ENCODE peak calls at places on chromosomes 6 and 20, in five cellular contexts. B, I, W, G and V are unnamed samples. For H3K9me3, the result is how much of the 10 kb centered on the place peaks cover.

GRCh38 chr6:5401845-5402738 is 140.8 kb downstream of the FARS2 start:
- DNase-seq in B (no peak), I (no peak), W (peak), G (peak), V (no peak)

GRCh38 chr20:17505664-17506517 is 25.3 kb downstream of the BFSP1 start:
- DNase-seq in B (no peak), I (no peak), W (peak), G (no peak), V (no peak)

GRCh38 chr6:22079788-22080187 is 217.0 kb downstream of the PRL start:
- DNase-seq in B (no peak), I (no peak), W (peak), G (no peak), V (no peak)

GRCh38 chr6:35058041-35058675 is 83.0 kb downstream of the TCP11 start:
- DNase-seq in B (no peak), I (no peak), W (no peak), G (no peak), V (no peak)

GRCh38 chr6:169239181-169239580 is 14.5 kb downstream of the THBS2 start:
- DNase-seq in B (no peak), I (no peak), W (no peak), G (no peak), V (no peak)

GRCh38 chr20:38050691-38051090 is 17.1 kb downstream of the RPRD1B start:
- DNase-seq in B (no peak), I (no peak), W (peak), G (no peak), V (no peak)

GRCh38 chr20:17798601-17799000 is 98.8 kb downstream of the BANF2 start:
- DNase-seq in B (no peak), I (no peak), W (no peak), G (no peak), V (no peak)

GRCh38 chr20:63085087-63085861 is 78.5 kb upstream of the BHLHE23 start:
- DNase-seq in B (no peak), I (no peak), W (no peak), G (no peak), V (peak)

GRCh38 chr20:45611054-45611453 is 18.5 kb upstream of the WFDC10A start:
- DNase-seq in B (no peak), I (no peak), W (peak), G (peak), V (no peak)

GRCh38 chr6:6851059-6851658 is 256.6 kb upstream of the RREB1 start:
- DNase-seq in B (no peak), I (peak), W (peak), G (peak), V (peak)

GRCh38 chr6:105896052-105896820 is 189.9 kb upstream of the PRDM1 start:
- DNase-seq in B (no peak), I (peak), W (peak), G (no peak), V (no peak)

GRCh38 chr20:44593721-44594120 is 11.3 kb downstream of the PKIG start:
- DNase-seq in B (no peak), I (no peak), W (no peak), G (no peak), V (no peak)

GRCh38 chr6:21754891-21755290 is 161.3 kb downstream of the SOX4 start:
- DNase-seq in B (no peak), I (no peak), W (peak), G (peak), V (no peak)

GRCh38 chr6:158607411-158608170 is 37.0 kb downstream of the DYNLT1 start:
- DNase-seq in B (no peak), I (no peak), W (peak), G (no peak), V (no peak)

GRCh38 chr20:47875302-47876025 is 90.2 kb upstream of the SULF2 start:
- DNase-seq in B (no peak), I (no peak), W (no peak), G (no peak), V (no peak)

GRCh38 chr20:13008761-13009681 is at the start of gene SPTLC3:
- DNase-seq in B (peak), I (peak), W (peak), G (no peak), V (peak)

GRCh38 chr20:13412806-13413445 is 191.9 kb downstream of the ISM1 start:
- DNase-seq in B (no peak), I (no peak), W (peak), G (no peak), V (no peak)

GRCh38 chr6:125834347-125834746 is 43.6 kb downstream of the NCOA7 start:
- DNase-seq in B (no peak), I (no peak), W (no peak), G (no peak), V (no peak)

GRCh38 chr6:6328451-6328850 is 8.0 kb upstream of the F13A1 start:
- DNase-seq in B (no peak), I (no peak), W (no peak), G (no peak), V (no peak)

GRCh38 chr6:163226836-163227485 is 187.6 kb upstream of the QKI start:
- DNase-seq in B (no peak), I (no peak), W (no peak), G (no peak), V (no peak)

GRCh38 chr6:53639520-53639919 is 26.0 kb downstream of the KLHL31 start:
- DNase-seq in B (no peak), I (no peak), W (no peak), G (no peak), V (no peak)

GRCh38 chr20:61271273-61272221 is 19.5 kb downstream of the CDH4 start:
- DNase-seq in B (no peak), I (no peak), W (no peak), G (no peak), V (no peak)

GRCh38 chr6:90038951-90039653 is 144.8 kb downstream of the GJA10 start:
- DNase-seq in B (no peak), I (peak), W (peak), G (no peak), V (no peak)

GRCh38 chr20:10848810-10849370 is 175.1 kb upstream of the JAG1 start:
- DNase-seq in B (peak), I (peak), W (peak), G (peak), V (no peak)

GRCh38 chr6:121235386-121235785 is 98.9 kb downstream of the TBC1D32 start:
- DNase-seq in B (no peak), I (no peak), W (no peak), G (no peak), V (no peak)

GRCh38 chr6:72410769-72411168 is 211.1 kb upstream of the KCNQ5 start:
- DNase-seq in B (no peak), I (no peak), W (no peak), G (no peak), V (no peak)

GRCh38 chr6:100426689-100427338 is 37.9 kb downstream of the SIM1 start:
- DNase-seq in B (no peak), I (no peak), W (no peak), G (no peak), V (no peak)

GRCh38 chr20:33277471-33278441 is 5.3 kb upstream of the BPIFB1 start:
- DNase-seq in B (no peak), I (no peak), W (no peak), G (no peak), V (no peak)

GRCh38 chr20:21702001-21702400 is 3.5 kb upstream of the PAX1 start:
- DNase-seq in B (no peak), I (no peak), W (no peak), G (no peak), V (no peak)
- H3K9me3 ChIP-seq in B (under half), I (under half), W (under half), G (under half), V (under half)

GRCh38 chr6:33428219-33428890 is 8.5 kb downstream of the SYNGAP1 start:
- DNase-seq in B (no peak), I (peak), W (no peak), G (no peak), V (peak)
- TF ChIP-seq POLR2A in B (no peak), I (no peak), W (no peak), G (no peak), V (no peak)

DNA sequence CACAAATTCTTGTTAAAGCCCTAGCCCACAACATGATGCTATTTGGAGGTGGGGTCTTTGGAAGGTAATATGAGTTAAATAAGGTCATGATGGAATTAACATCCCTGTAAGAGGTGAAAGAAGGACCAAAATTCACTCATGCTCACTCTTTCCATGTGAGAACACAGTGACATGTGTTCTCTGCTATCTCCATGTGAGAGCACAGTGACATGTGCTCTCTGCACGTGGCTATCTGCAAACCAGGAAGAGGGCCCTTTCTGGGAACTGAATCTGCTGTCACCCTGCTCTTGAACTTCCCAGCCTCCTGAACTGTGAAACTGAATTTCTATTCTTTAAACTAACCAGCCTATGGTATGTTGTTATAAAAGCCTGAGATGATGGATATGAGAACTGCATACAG is 1159.4 kb upstream of the ADGRB3 start:
- DNase-seq in B (no peak), I (no peak), W (no peak), G (no peak), V (no peak)
- H3K4me3 ChIP-seq in B (no peak), I (no peak), W (no peak), G (no peak), V (no peak)

GRCh38 chr20:55893031-55893430 is 112.3 kb downstream of the CBLN4 start:
- DNase-seq in B (no peak), I (no peak), W (no peak), G (no peak), V (no peak)

GRCh38 chr20:55882922-55883321 is 122.4 kb downstream of the CBLN4 start:
- DNase-seq in B (no peak), I (peak), W (no peak), G (no peak), V (no peak)

GRCh38 chr20:55888655-55889054 is 116.7 kb downstream of the CBLN4 start:
- DNase-seq in B (no peak), I (no peak), W (no peak), G (no peak), V (no peak)
- H3K9me3 ChIP-seq in B (under half), I (under half), W (under half), G (under half), V (under half)

DNA sequence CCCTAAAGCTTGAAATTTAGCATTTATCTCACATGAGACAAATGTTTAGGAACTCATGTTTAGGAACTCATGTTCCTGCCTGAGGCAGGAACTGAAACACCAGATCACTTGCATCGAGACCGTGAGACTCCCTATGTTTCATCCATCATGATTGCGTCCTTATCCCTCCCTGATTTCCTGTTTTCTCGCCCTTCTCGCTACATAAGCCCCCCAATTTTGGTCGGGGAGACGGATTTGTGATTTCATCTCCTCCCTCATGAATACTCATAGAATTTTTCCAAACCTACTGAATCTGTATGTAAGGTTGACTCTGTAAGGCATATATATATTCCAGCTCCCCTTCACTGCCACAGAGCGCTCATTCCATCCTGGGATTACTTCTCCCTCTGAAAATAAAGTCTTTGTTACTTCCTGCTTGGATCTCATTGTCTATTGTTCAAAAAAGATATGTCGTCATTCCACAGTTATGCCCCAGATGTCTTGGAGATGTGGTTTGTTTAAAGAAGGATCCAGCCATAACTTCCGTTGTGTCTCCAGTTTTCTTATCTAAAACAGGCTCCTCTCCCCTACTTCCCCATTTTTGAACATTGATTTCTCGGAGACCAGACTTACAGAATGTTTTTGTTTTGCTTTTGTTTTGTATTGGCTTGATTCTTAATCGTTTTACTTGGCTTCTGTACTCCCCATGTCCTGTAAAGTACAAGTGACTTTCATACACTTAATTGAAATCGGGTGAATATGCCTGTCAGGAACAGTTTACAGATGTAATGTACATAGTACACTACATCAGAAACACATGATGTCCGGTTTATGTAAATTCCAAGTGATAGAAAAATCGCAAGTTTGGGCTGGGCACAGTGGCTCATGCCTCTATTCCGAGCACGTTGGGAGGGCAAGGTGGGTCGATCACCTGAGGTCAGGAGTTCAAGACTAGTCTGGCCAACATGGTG is 118.7 kb downstream of the HFE start:
- DNase-seq in B (no peak), I (peak), W (peak), G (peak), V (no peak)
- TF ChIP-seq POLR2A in B (no peak), I (peak), W (peak), G (no peak), V (no peak)

GRCh38 chr20:3239867-3240775 is 1.1 kb upstream of the SLC4A11 start:
- DNase-seq in B (no peak), I (no peak), W (no peak), G (no peak), V (peak)

GRCh38 chr20:3242167-3242692 is 3.2 kb upstream of the SLC4A11 start:
- DNase-seq in B (no peak), I (no peak), W (no peak), G (no peak), V (no peak)

GRCh38 chr20:3239026-3239866 is at the start of gene SLC4A11:
- DNase-seq in B (no peak), I (peak), W (peak), G (peak), V (peak)

GRCh38 chr20:3238616-3239025 is 369 bp downstream of the SLC4A11 start:
- DNase-seq in B (no peak), I (peak), W (no peak), G (no peak), V (peak)

GRCh38 chr20:3240776-3241363 is 1.9 kb upstream of the SLC4A11 start:
- DNase-seq in B (no peak), I (no peak), W (no peak), G (no peak), V (no peak)
- H3K4me3 ChIP-seq in B (no peak), I (no peak), W (no peak), G (peak), V (no peak)